ENCODE peak calls at places on chromosomes 4 and X, in five cellular contexts. One of them, this sample, is unnamed.

GRCh38 chrX:19566359-19567141 is 51.2 kb upstream of the MAP3K15 start:
- DNase-seq in activated naive CD4-positive, alpha-beta T cell treated with anti-CD3 and anti-CD28 coated beads, Interleukin-2, amount 50 U/mL, for 72 hours: peak; percentile 62
- DNase-seq in NCI-H1092 treated with DMSO at 0.1 percent for 48 hours: no peak
- DNase-seq in KBM-7: peak; percentile 97
- DNase-seq in right atrium auricular region: no peak
- DNase-seq in this sample: no peak

GRCh38 chrX:12955882-12956703 is 18.8 kb upstream of the TMSB4X start:
- DNase-seq in activated naive CD4-positive, alpha-beta T cell treated with anti-CD3 and anti-CD28 coated beads, Interleukin-2, amount 50 U/mL, for 72 hours: peak; percentile 81
- DNase-seq in NCI-H1092 treated with DMSO at 0.1 percent for 48 hours: no peak
- DNase-seq in KBM-7: peak; percentile 99
- DNase-seq in right atrium auricular region: no peak
- DNase-seq in this sample: peak; percentile 46

GRCh38 chr4:5730993-5731975 is 20.3 kb downstream of the EVC start:
- DNase-seq in activated naive CD4-positive, alpha-beta T cell treated with anti-CD3 and anti-CD28 coated beads, Interleukin-2, amount 50 U/mL, for 72 hours: no peak
- DNase-seq in NCI-H1092 treated with DMSO at 0.1 percent for 48 hours: no peak
- DNase-seq in KBM-7: no peak
- DNase-seq in right atrium auricular region: no peak
- DNase-seq in this sample: no peak

GRCh38 chr4:48247878-48248558 is 21.6 kb downstream of the TEC start:
- DNase-seq in activated naive CD4-positive, alpha-beta T cell treated with anti-CD3 and anti-CD28 coated beads, Interleukin-2, amount 50 U/mL, for 72 hours: no peak
- DNase-seq in NCI-H1092 treated with DMSO at 0.1 percent for 48 hours: no peak
- DNase-seq in KBM-7: no peak
- DNase-seq in right atrium auricular region: no peak
- DNase-seq in this sample: no peak

GRCh38 chrX:119984652-119985051 is 41.1 kb upstream of the NKAP start:
- DNase-seq in activated naive CD4-positive, alpha-beta T cell treated with anti-CD3 and anti-CD28 coated beads, Interleukin-2, amount 50 U/mL, for 72 hours: no peak
- DNase-seq in NCI-H1092 treated with DMSO at 0.1 percent for 48 hours: peak; percentile 44
- DNase-seq in KBM-7: no peak
- DNase-seq in right atrium auricular region: no peak
- DNase-seq in this sample: no peak

GRCh38 chr4:134935320-134935719 is 733.7 kb upstream of the PABPC4L start:
- DNase-seq in activated naive CD4-positive, alpha-beta T cell treated with anti-CD3 and anti-CD28 coated beads, Interleukin-2, amount 50 U/mL, for 72 hours: no peak
- DNase-seq in NCI-H1092 treated with DMSO at 0.1 percent for 48 hours: peak; percentile 27
- DNase-seq in KBM-7: peak; percentile 47
- DNase-seq in right atrium auricular region: no peak
- DNase-seq in this sample: peak; percentile 44

GRCh38 chrX:31714797-31715196 is 643.0 kb upstream of the FTHL17 start:
- DNase-seq in activated naive CD4-positive, alpha-beta T cell treated with anti-CD3 and anti-CD28 coated beads, Interleukin-2, amount 50 U/mL, for 72 hours: no peak
- DNase-seq in NCI-H1092 treated with DMSO at 0.1 percent for 48 hours: no peak
- DNase-seq in KBM-7: no peak
- DNase-seq in right atrium auricular region: no peak
- DNase-seq in this sample: no peak

GRCh38 chr4:119490335-119490734 is 138.3 kb downstream of the PDE5A start:
- DNase-seq in activated naive CD4-positive, alpha-beta T cell treated with anti-CD3 and anti-CD28 coated beads, Interleukin-2, amount 50 U/mL, for 72 hours: no peak
- DNase-seq in NCI-H1092 treated with DMSO at 0.1 percent for 48 hours: peak; percentile 24
- DNase-seq in KBM-7: peak; percentile 37
- DNase-seq in right atrium auricular region: no peak
- DNase-seq in this sample: no peak

GRCh38 chr4:116866116-116866515 is 219.3 kb downstream of the TRAM1L1 start:
- DNase-seq in activated naive CD4-positive, alpha-beta T cell treated with anti-CD3 and anti-CD28 coated beads, Interleukin-2, amount 50 U/mL, for 72 hours: no peak
- DNase-seq in NCI-H1092 treated with DMSO at 0.1 percent for 48 hours: no peak
- DNase-seq in KBM-7: no peak
- DNase-seq in right atrium auricular region: no peak
- DNase-seq in this sample: no peak

GRCh38 chr4:173182403-173182802 is 13.8 kb downstream of the GALNT7 start:
- DNase-seq in activated naive CD4-positive, alpha-beta T cell treated with anti-CD3 and anti-CD28 coated beads, Interleukin-2, amount 50 U/mL, for 72 hours: no peak
- DNase-seq in NCI-H1092 treated with DMSO at 0.1 percent for 48 hours: no peak
- DNase-seq in KBM-7: no peak
- DNase-seq in right atrium auricular region: no peak
- DNase-seq in this sample: no peak

GRCh38 chrX:40260123-40260751 is 162.5 kb upstream of the BCOR start:
- DNase-seq in activated naive CD4-positive, alpha-beta T cell treated with anti-CD3 and anti-CD28 coated beads, Interleukin-2, amount 50 U/mL, for 72 hours: no peak
- DNase-seq in NCI-H1092 treated with DMSO at 0.1 percent for 48 hours: peak; percentile 36
- DNase-seq in KBM-7: no peak
- DNase-seq in right atrium auricular region: no peak
- DNase-seq in this sample: no peak

GRCh38 chrX:69312141-69312670 is 147.0 kb upstream of the PJA1 start:
- DNase-seq in activated naive CD4-positive, alpha-beta T cell treated with anti-CD3 and anti-CD28 coated beads, Interleukin-2, amount 50 U/mL, for 72 hours: no peak
- DNase-seq in NCI-H1092 treated with DMSO at 0.1 percent for 48 hours: no peak
- DNase-seq in KBM-7: no peak
- DNase-seq in right atrium auricular region: no peak
- DNase-seq in this sample: no peak

GRCh38 chr4:139229534-139230039 is 50.4 kb downstream of the MGARP start:
- DNase-seq in activated naive CD4-positive, alpha-beta T cell treated with anti-CD3 and anti-CD28 coated beads, Interleukin-2, amount 50 U/mL, for 72 hours: no peak
- DNase-seq in NCI-H1092 treated with DMSO at 0.1 percent for 48 hours: peak; percentile 54
- DNase-seq in KBM-7: peak; percentile 51
- DNase-seq in right atrium auricular region: no peak
- DNase-seq in this sample: peak; percentile 67

GRCh38 chr4:173167793-173168395 is 717 bp upstream of the GALNT7 start:
- DNase-seq in activated naive CD4-positive, alpha-beta T cell treated with anti-CD3 and anti-CD28 coated beads, Interleukin-2, amount 50 U/mL, for 72 hours: no peak
- DNase-seq in NCI-H1092 treated with DMSO at 0.1 percent for 48 hours: peak; percentile 77
- DNase-seq in KBM-7: no peak
- DNase-seq in right atrium auricular region: no peak
- DNase-seq in this sample: peak; percentile 48

GRCh38 chr4:74659576-74660411 is 134.5 kb downstream of the BTC start:
- DNase-seq in activated naive CD4-positive, alpha-beta T cell treated with anti-CD3 and anti-CD28 coated beads, Interleukin-2, amount 50 U/mL, for 72 hours: no peak
- DNase-seq in NCI-H1092 treated with DMSO at 0.1 percent for 48 hours: no peak
- DNase-seq in KBM-7: peak; percentile 40
- DNase-seq in right atrium auricular region: no peak
- DNase-seq in this sample: no peak

GRCh38 chr4:159047478-159048165 is 55.3 kb upstream of the RAPGEF2 start:
- DNase-seq in activated naive CD4-positive, alpha-beta T cell treated with anti-CD3 and anti-CD28 coated beads, Interleukin-2, amount 50 U/mL, for 72 hours: no peak
- DNase-seq in NCI-H1092 treated with DMSO at 0.1 percent for 48 hours: peak; percentile 26
- DNase-seq in KBM-7: peak; percentile 39
- DNase-seq in right atrium auricular region: no peak
- DNase-seq in this sample: no peak

GRCh38 chrX:19174401-19175025 is 52.2 kb upstream of the ADGRG2 start:
- DNase-seq in activated naive CD4-positive, alpha-beta T cell treated with anti-CD3 and anti-CD28 coated beads, Interleukin-2, amount 50 U/mL, for 72 hours: no peak
- DNase-seq in NCI-H1092 treated with DMSO at 0.1 percent for 48 hours: no peak
- DNase-seq in KBM-7: no peak
- DNase-seq in right atrium auricular region: peak; percentile 66
- DNase-seq in this sample: no peak

GRCh38 chrX:15301924-15302323 is 13.5 kb downstream of the ASB11 start:
- DNase-seq in activated naive CD4-positive, alpha-beta T cell treated with anti-CD3 and anti-CD28 coated beads, Interleukin-2, amount 50 U/mL, for 72 hours: no peak
- DNase-seq in NCI-H1092 treated with DMSO at 0.1 percent for 48 hours: no peak
- DNase-seq in KBM-7: peak; percentile 52
- DNase-seq in right atrium auricular region: peak; percentile 75
- DNase-seq in this sample: no peak

GRCh38 chrX:66632986-66633385 is 5.9 kb downstream of the EDA2R start:
- DNase-seq in activated naive CD4-positive, alpha-beta T cell treated with anti-CD3 and anti-CD28 coated beads, Interleukin-2, amount 50 U/mL, for 72 hours: no peak
- DNase-seq in NCI-H1092 treated with DMSO at 0.1 percent for 48 hours: no peak
- DNase-seq in KBM-7: no peak
- DNase-seq in right atrium auricular region: no peak
- DNase-seq in this sample: no peak

This sample was measured in head of caudate nucleus.